ENCODE peak calls at places on chromosomes 13 and 19, in five cellular contexts. One of them, this sample, is unnamed.
A peak's percentile ranks its signal among the peaks of the same experiment; 100 is the strongest.

GRCh38 chr19:50413096-50413495 is 5.6 kb upstream of the SPIB start:
- DNase-seq in AG08395: no peak
- DNase-seq in KG1: no peak
- DNase-seq in brain microvascular endothelial cell: no peak
- DNase-seq in hippocampal formation: no peak
- DNase-seq in this sample: no peak

GRCh38 chr13:59394526-59394925 is 769.2 kb downstream of the DIAPH3 start:
- DNase-seq in AG08395: no peak
- DNase-seq in hippocampal formation: no peak
- DNase-seq in KG1: no peak
- DNase-seq in brain microvascular endothelial cell: no peak
- DNase-seq in this sample: no peak

GRCh38 chr19:17035842-17036424 is 9.3 kb upstream of the CPAMD8 start:
- DNase-seq in hippocampal formation: no peak
- DNase-seq in AG08395: no peak
- DNase-seq in KG1: no peak
- DNase-seq in brain microvascular endothelial cell: no peak
- DNase-seq in this sample: no peak

GRCh38 chr19:18021121-18021755 is 13.3 kb downstream of the ARRDC2 start:
- DNase-seq in hippocampal formation: peak; percentile 76
- DNase-seq in brain microvascular endothelial cell: peak; percentile 91
- DNase-seq in KG1: no peak
- DNase-seq in AG08395: peak; percentile 89
- DNase-seq in this sample: no peak

GRCh38 chr19:32124585-32124984 is 220.8 kb upstream of the ZNF507 start:
- DNase-seq in hippocampal formation: no peak
- DNase-seq in KG1: no peak
- DNase-seq in AG08395: no peak
- DNase-seq in brain microvascular endothelial cell: no peak
- DNase-seq in this sample: no peak

GRCh38 chr13:31172535-31172934 is 10.8 kb upstream of the HSPH1 start:
- DNase-seq in AG08395: peak; percentile 55
- DNase-seq in KG1: no peak
- DNase-seq in brain microvascular endothelial cell: peak; percentile 77
- DNase-seq in hippocampal formation: no peak
- DNase-seq in this sample: no peak

GRCh38 chr13:98972627-98973026 is 5.2 kb downstream of the DOCK9 start:
- DNase-seq in AG08395: peak; percentile 13
- DNase-seq in KG1: no peak
- DNase-seq in brain microvascular endothelial cell: peak; percentile 88
- DNase-seq in hippocampal formation: no peak
- DNase-seq in this sample: no peak

GRCh38 chr13:55359067-55359466 is 1781.7 kb upstream of the PRR20A start:
- DNase-seq in brain microvascular endothelial cell: no peak
- DNase-seq in hippocampal formation: no peak
- DNase-seq in KG1: no peak
- DNase-seq in AG08395: no peak
- DNase-seq in this sample: no peak

GRCh38 chr19:14073925-14074838 is 1.6 kb downstream of the MISP3 start:
- DNase-seq in brain microvascular endothelial cell: no peak
- DNase-seq in KG1: no peak
- DNase-seq in AG08395: no peak
- DNase-seq in hippocampal formation: peak; percentile 59
- DNase-seq in this sample: no peak

GRCh38 chr19:39104104-39104708 is 20.0 kb downstream of the ACP7 start:
- DNase-seq in hippocampal formation: peak; percentile 16
- DNase-seq in AG08395: no peak
- DNase-seq in brain microvascular endothelial cell: no peak
- DNase-seq in KG1: no peak
- DNase-seq in this sample: peak; percentile 28

GRCh38 chr19:45076029-45076850 is at the start of gene ZNF296:
- DNase-seq in hippocampal formation: no peak
- DNase-seq in AG08395: peak; percentile 65
- DNase-seq in KG1: peak; percentile 73
- DNase-seq in brain microvascular endothelial cell: no peak
- DNase-seq in this sample: no peak

GRCh38 chr13:31046711-31047279 is 114.3 kb downstream of the TEX26 start:
- DNase-seq in hippocampal formation: peak; percentile 26
- DNase-seq in AG08395: no peak
- DNase-seq in KG1: no peak
- DNase-seq in brain microvascular endothelial cell: peak; percentile 23
- DNase-seq in this sample: peak; percentile 86

GRCh38 chr13:44816701-44817684 is 172.3 kb downstream of the NUFIP1 start:
- DNase-seq in hippocampal formation: no peak
- DNase-seq in KG1: no peak
- DNase-seq in brain microvascular endothelial cell: peak; percentile 20
- DNase-seq in AG08395: peak; percentile 25
- DNase-seq in this sample: no peak

GRCh38 chr19:6744381-6745288 is 5.2 kb downstream of the TRIP10 start:
- DNase-seq in hippocampal formation: peak; percentile 45
- DNase-seq in brain microvascular endothelial cell: peak; percentile 82
- DNase-seq in AG08395: peak; percentile 95
- DNase-seq in KG1: no peak
- DNase-seq in this sample: no peak

GRCh38 chr19:13334801-13335481 is 171.3 kb downstream of the CACNA1A start:
- DNase-seq in hippocampal formation: no peak
- DNase-seq in AG08395: no peak
- DNase-seq in brain microvascular endothelial cell: no peak
- DNase-seq in KG1: no peak
- DNase-seq in this sample: no peak

GRCh38 chr13:88925954-88926353 is 1254.8 kb downstream of the SLITRK5 start:
- DNase-seq in brain microvascular endothelial cell: no peak
- DNase-seq in hippocampal formation: no peak
- DNase-seq in KG1: no peak
- DNase-seq in AG08395: no peak
- DNase-seq in this sample: no peak

GRCh38 chr19:39053276-39054090 is 21.1 kb upstream of the FBXO27 start:
- DNase-seq in AG08395: no peak
- DNase-seq in hippocampal formation: peak; percentile 35
- DNase-seq in KG1: no peak
- DNase-seq in brain microvascular endothelial cell: no peak
- DNase-seq in this sample: no peak

GRCh38 chr13:36211567-36211966 is 2.8 kb downstream of the SOHLH2 start:
- DNase-seq in KG1: no peak
- DNase-seq in AG08395: no peak
- DNase-seq in brain microvascular endothelial cell: peak; percentile 18
- DNase-seq in hippocampal formation: no peak
- DNase-seq in this sample: no peak

GRCh38 chr13:32528358-32528757 is 10.2 kb downstream of the N4BP2L2 start:
- DNase-seq in KG1: no peak
- DNase-seq in AG08395: no peak
- DNase-seq in brain microvascular endothelial cell: no peak
- DNase-seq in hippocampal formation: no peak
- DNase-seq in this sample: no peak

GRCh38 chr13:59261928-59262488 is 901.7 kb downstream of the DIAPH3 start:
- DNase-seq in hippocampal formation: no peak
- DNase-seq in AG08395: no peak
- DNase-seq in KG1: no peak
- DNase-seq in brain microvascular endothelial cell: no peak
- DNase-seq in this sample: no peak

GRCh38 chr19:51440846-51441409 is 17.3 kb downstream of the SIGLEC8 start:
- DNase-seq in brain microvascular endothelial cell: no peak
- DNase-seq in KG1: no peak
- DNase-seq in AG08395: no peak
- DNase-seq in hippocampal formation: no peak
- DNase-seq in this sample: no peak